ENCODE peak calls at places on chromosomes 4 and X, in seven cellular contexts. One of them, this sample, is unnamed.
A peak's percentile ranks its signal among the peaks of the same experiment; 100 is the strongest.

GRCh38 chrX:154006965-154007364 is 12.7 kb downstream of the IRAK1 start:
- DNase-seq in hippocampal formation: no peak
- DNase-seq in H7: no peak
- DNase-seq in lower lobe of right lung: no peak
- DNase-seq in GM13977: no peak
- DNase-seq in GDM1: no peak
- DNase-seq in amniotic stem cell: no peak
- DNase-seq in this sample: no peak

GRCh38 chr4:54065282-54066087 is 1.1 kb upstream of the CHIC2 start:
- DNase-seq in hippocampal formation: no peak
- DNase-seq in H7: no peak
- DNase-seq in amniotic stem cell: no peak
- DNase-seq in GM13977: no peak
- DNase-seq in GDM1: no peak
- DNase-seq in lower lobe of right lung: no peak
- DNase-seq in this sample: no peak

GRCh38 chr4:113998026-113998425 is 18.6 kb upstream of the ARSJ start:
- DNase-seq in amniotic stem cell: no peak
- DNase-seq in lower lobe of right lung: no peak
- DNase-seq in H7: no peak
- DNase-seq in GM13977: no peak
- DNase-seq in hippocampal formation: no peak
- DNase-seq in GDM1: no peak
- DNase-seq in this sample: no peak

GRCh38 chrX:55794420-55794819 is 76.9 kb downstream of the RRAGB start:
- DNase-seq in amniotic stem cell: no peak
- DNase-seq in GDM1: no peak
- DNase-seq in GM13977: peak; percentile 36
- DNase-seq in lower lobe of right lung: no peak
- DNase-seq in H7: no peak
- DNase-seq in hippocampal formation: no peak
- DNase-seq in this sample: peak; percentile 39

GRCh38 chr4:83618431-83618830 is 82.5 kb downstream of the GPAT3 start:
- DNase-seq in amniotic stem cell: peak; percentile 43
- DNase-seq in lower lobe of right lung: no peak
- DNase-seq in hippocampal formation: no peak
- DNase-seq in GM13977: no peak
- DNase-seq in GDM1: peak; percentile 29
- DNase-seq in H7: no peak
- DNase-seq in this sample: no peak

GRCh38 chr4:127048371-127049085 is 584.2 kb upstream of the INTU start:
- DNase-seq in GM13977: no peak
- DNase-seq in GDM1: no peak
- DNase-seq in H7: no peak
- DNase-seq in amniotic stem cell: no peak
- DNase-seq in lower lobe of right lung: no peak
- DNase-seq in hippocampal formation: no peak
- DNase-seq in this sample: no peak

GRCh38 chr4:138390286-138390685 is 148.1 kb upstream of the SLC7A11 start:
- DNase-seq in amniotic stem cell: no peak
- DNase-seq in H7: no peak
- DNase-seq in GDM1: no peak
- DNase-seq in hippocampal formation: no peak
- DNase-seq in lower lobe of right lung: no peak
- DNase-seq in GM13977: no peak
- DNase-seq in this sample: no peak

GRCh38 chrX:49754238-49754857 is 58.6 kb upstream of the PAGE1 start:
- DNase-seq in GDM1: peak; percentile 29
- DNase-seq in amniotic stem cell: no peak
- DNase-seq in lower lobe of right lung: peak; percentile 43
- DNase-seq in hippocampal formation: no peak
- DNase-seq in GM13977: no peak
- DNase-seq in H7: peak; percentile 12
- DNase-seq in this sample: no peak

GRCh38 chrX:3362956-3363355 is 16.5 kb upstream of the MXRA5 start:
- DNase-seq in GDM1: no peak
- DNase-seq in GM13977: no peak
- DNase-seq in lower lobe of right lung: no peak
- DNase-seq in hippocampal formation: no peak
- DNase-seq in amniotic stem cell: no peak
- DNase-seq in H7: peak; percentile 13
- DNase-seq in this sample: no peak

GRCh38 chr4:8129136-8129535 is 29.5 kb downstream of the ABLIM2 start:
- DNase-seq in GM13977: no peak
- DNase-seq in amniotic stem cell: no peak
- DNase-seq in lower lobe of right lung: no peak
- DNase-seq in H7: peak; percentile 45
- DNase-seq in hippocampal formation: no peak
- DNase-seq in GDM1: no peak
- DNase-seq in this sample: no peak

GRCh38 chrX:9327747-9328145 is 137.1 kb upstream of the TBL1X start:
- DNase-seq in GDM1: no peak
- DNase-seq in H7: no peak
- DNase-seq in hippocampal formation: no peak
- DNase-seq in GM13977: no peak
- DNase-seq in amniotic stem cell: no peak
- DNase-seq in lower lobe of right lung: no peak
- DNase-seq in this sample: no peak

GRCh38 chrX:22534643-22535042 is 261.9 kb downstream of the CBLL2 start:
- DNase-seq in hippocampal formation: no peak
- DNase-seq in GM13977: no peak
- DNase-seq in H7: no peak
- DNase-seq in GDM1: no peak
- DNase-seq in lower lobe of right lung: no peak
- DNase-seq in amniotic stem cell: peak; percentile 35
- DNase-seq in this sample: no peak

GRCh38 chr4:169115897-169116254 is 105.8 kb upstream of the CBR4 start:
- DNase-seq in H7: peak; percentile 23
- DNase-seq in GM13977: no peak
- DNase-seq in amniotic stem cell: peak; percentile 94
- DNase-seq in lower lobe of right lung: peak; percentile 49
- DNase-seq in GDM1: no peak
- DNase-seq in hippocampal formation: no peak
- DNase-seq in this sample: no peak

GRCh38 chrX:22740836-22741235 is 258.9 kb upstream of the DDX53 start:
- DNase-seq in H7: no peak
- DNase-seq in GM13977: no peak
- DNase-seq in amniotic stem cell: no peak
- DNase-seq in GDM1: no peak
- DNase-seq in lower lobe of right lung: no peak
- DNase-seq in hippocampal formation: no peak
- DNase-seq in this sample: no peak

GRCh38 chr4:115841873-115842272 is 728.5 kb upstream of the NDST4 start:
- DNase-seq in lower lobe of right lung: no peak
- DNase-seq in hippocampal formation: no peak
- DNase-seq in GDM1: no peak
- DNase-seq in amniotic stem cell: no peak
- DNase-seq in H7: no peak
- DNase-seq in GM13977: no peak
- DNase-seq in this sample: no peak

GRCh38 chrX:142036111-142036510 is 132.4 kb downstream of the MAGEC1 start:
- DNase-seq in amniotic stem cell: no peak
- DNase-seq in GDM1: no peak
- DNase-seq in H7: no peak
- DNase-seq in GM13977: no peak
- DNase-seq in lower lobe of right lung: no peak
- DNase-seq in hippocampal formation: no peak
- DNase-seq in this sample: no peak

GRCh38 chr4:517806-518070 is 18.7 kb downstream of the PIGG start:
- DNase-seq in hippocampal formation: no peak
- DNase-seq in H7: no peak
- DNase-seq in GDM1: no peak
- DNase-seq in lower lobe of right lung: no peak
- DNase-seq in amniotic stem cell: no peak
- DNase-seq in GM13977: no peak
- DNase-seq in this sample: no peak

GRCh38 chr4:119227690-119228089 is 15.2 kb downstream of the USP53 start:
- DNase-seq in H7: no peak
- DNase-seq in lower lobe of right lung: no peak
- DNase-seq in amniotic stem cell: no peak
- DNase-seq in GDM1: no peak
- DNase-seq in GM13977: no peak
- DNase-seq in hippocampal formation: no peak
- DNase-seq in this sample: no peak

GRCh38 chr4:3276961-3277360 is 15.9 kb upstream of the RGS12 start:
- DNase-seq in GDM1: no peak
- DNase-seq in lower lobe of right lung: no peak
- DNase-seq in hippocampal formation: no peak
- DNase-seq in GM13977: no peak
- DNase-seq in amniotic stem cell: no peak
- DNase-seq in H7: peak; percentile 27
- DNase-seq in this sample: no peak

GRCh38 chrX:151715735-151716134 is at the start of gene FATE1:
- DNase-seq in GDM1: no peak
- DNase-seq in hippocampal formation: no peak
- DNase-seq in lower lobe of right lung: no peak
- DNase-seq in amniotic stem cell: no peak
- DNase-seq in GM13977: no peak
- DNase-seq in H7: no peak
- DNase-seq in this sample: no peak

GRCh38 chrX:105821471-105822081 is 763 bp upstream of the NRK start:
- DNase-seq in GDM1: no peak
- DNase-seq in H7: peak; percentile 39
- DNase-seq in lower lobe of right lung: peak; percentile 38
- DNase-seq in GM13977: no peak
- DNase-seq in amniotic stem cell: no peak
- DNase-seq in hippocampal formation: no peak
- DNase-seq in this sample: no peak

GRCh38 chr4:10020871-10021676 is at the start of gene SLC2A9:
- DNase-seq in lower lobe of right lung: no peak
- DNase-seq in H7: no peak
- DNase-seq in amniotic stem cell: no peak
- DNase-seq in GM13977: no peak
- DNase-seq in hippocampal formation: no peak
- DNase-seq in GDM1: no peak
- DNase-seq in this sample: no peak

GRCh38 chr4:139651282-139652194 is 14.1 kb upstream of the MGST2 start:
- DNase-seq in GM13977: peak; percentile 49
- DNase-seq in GDM1: peak; percentile 59
- DNase-seq in amniotic stem cell: peak; percentile 45
- DNase-seq in hippocampal formation: peak; percentile 73
- DNase-seq in H7: peak; percentile 55
- DNase-seq in lower lobe of right lung: peak; percentile 80
- DNase-seq in this sample: peak; percentile 18

GRCh38 chr4:80153800-80154546 is 43.3 kb upstream of the PRDM8 start:
- DNase-seq in hippocampal formation: no peak
- DNase-seq in H7: no peak
- DNase-seq in GM13977: no peak
- DNase-seq in lower lobe of right lung: no peak
- DNase-seq in GDM1: no peak
- DNase-seq in amniotic stem cell: no peak
- DNase-seq in this sample: no peak

GRCh38 chr4:77500801-77501200 is 104.8 kb upstream of the CXCL13 start:
- DNase-seq in GDM1: no peak
- DNase-seq in H7: no peak
- DNase-seq in GM13977: no peak
- DNase-seq in hippocampal formation: no peak
- DNase-seq in amniotic stem cell: no peak
- DNase-seq in lower lobe of right lung: no peak
- DNase-seq in this sample: no peak